ENCODE peak calls at places on chromosomes 4 and X, in seven cellular contexts. Y is T-helper 17 cell, E is GDM1, Q is NCI-H187 treated with DMSO at 0.1 percent for 48 hours, P is AG08396, V is IMR-90, G is GM12865. D is an unnamed sample.

GRCh38 chr4:77251751-77252150 is 94.7 kb downstream of the CCNG2 start:
- DNase-seq in Y (no peak), E (no peak), Q (no peak), P (no peak), V (no peak), G (no peak), D (no peak)

GRCh38 chrX:139834879-139835278 is 98.0 kb downstream of the ATP11C start:
- DNase-seq in Y (no peak), E (no peak), Q (no peak), P (no peak), V (no peak), G (no peak), D (no peak)

GRCh38 chrX:9318761-9319160 is 146.1 kb upstream of the TBL1X start:
- DNase-seq in Y (no peak), E (no peak), Q (no peak), P (no peak), V (no peak), G (no peak), D (no peak)

GRCh38 chr4:151436093-151436518 is 27.1 kb downstream of the FHIP1A start:
- DNase-seq in Y (no peak), E (no peak), Q (no peak), P (no peak), V (peak; percentile 40), G (no peak), D (no peak)

GRCh38 chr4:74886490-74886889 is 46.4 kb upstream of the PARM1 start:
- DNase-seq in Y (no peak), E (peak; percentile 27), Q (no peak), P (peak; percentile 30), V (peak; percentile 59), G (no peak), D (peak; percentile 85)

GRCh38 chrX:21490341-21490740 is 116.1 kb downstream of the CNKSR2 start:
- DNase-seq in Y (no peak), E (no peak), Q (no peak), P (no peak), V (no peak), G (no peak), D (no peak)

GRCh38 chrX:122625821-122626220 is 558.3 kb upstream of the GRIA3 start:
- DNase-seq in Y (no peak), E (no peak), Q (no peak), P (peak; percentile 10), V (peak; percentile 38), G (peak; percentile 9), D (no peak)

GRCh38 chr4:53767503-53767902 is 176.2 kb upstream of the LNX1 start:
- DNase-seq in Y (no peak), E (no peak), Q (no peak), P (no peak), V (no peak), G (no peak), D (no peak)

GRCh38 chrX:15864629-15865028 is 10.0 kb upstream of the AP1S2 start:
- DNase-seq in Y (no peak), E (no peak), Q (no peak), P (no peak), V (peak; percentile 60), G (no peak), D (no peak)

GRCh38 chrX:40277672-40278071 is 179.9 kb upstream of the BCOR start:
- DNase-seq in Y (no peak), E (no peak), Q (no peak), P (no peak), V (no peak), G (no peak), D (no peak)

GRCh38 chr4:140626982-140627381 is 58.2 kb upstream of the UCP1 start:
- DNase-seq in Y (no peak), E (no peak), Q (no peak), P (no peak), V (no peak), G (no peak), D (no peak)

GRCh38 chrX:153684447-153685178 is 3.1 kb upstream of the SLC6A8 start:
- DNase-seq in Y (no peak), E (no peak), Q (no peak), P (no peak), V (no peak), G (no peak), D (no peak)

GRCh38 chr4:24763631-24764302 is 31.6 kb upstream of the SOD3 start:
- DNase-seq in Y (no peak), E (no peak), Q (peak; percentile 31), P (peak; percentile 16), V (peak; percentile 74), G (no peak), D (no peak)

GRCh38 chr4:140005699-140006098 is 148.3 kb downstream of the MAML3 start:
- DNase-seq in Y (no peak), E (no peak), Q (peak; percentile 3), P (no peak), V (no peak), G (no peak), D (no peak)

GRCh38 chr4:25727711-25728493 is 72.3 kb downstream of the SLC34A2 start:
- DNase-seq in Y (no peak), E (no peak), Q (peak; percentile 96), P (no peak), V (no peak), G (peak; percentile 82), D (no peak)

GRCh38 chr4:125739760-125740159 is 425.0 kb downstream of the FAT4 start:
- DNase-seq in Y (no peak), E (no peak), Q (no peak), P (no peak), V (peak; percentile 38), G (no peak), D (no peak)

GRCh38 chr4:44447563-44448504 is 775 bp downstream of the KCTD8 start:
- DNase-seq in Y (no peak), E (no peak), Q (no peak), P (peak; percentile 19), V (no peak), G (peak; percentile 2), D (no peak)

GRCh38 chr4:89305712-89306437 is 1.7 kb downstream of the GPRIN3 start:
- DNase-seq in Y (no peak), E (no peak), Q (no peak), P (no peak), V (no peak), G (no peak), D (no peak)

GRCh38 chr4:175306436-175306835 is 388.3 kb downstream of the ADAM29 start:
- DNase-seq in Y (no peak), E (no peak), Q (no peak), P (no peak), V (no peak), G (no peak), D (no peak)

GRCh38 chr4:44146516-44146915 is 302.1 kb downstream of the KCTD8 start:
- DNase-seq in Y (no peak), E (no peak), Q (no peak), P (no peak), V (no peak), G (no peak), D (no peak)

GRCh38 chrX:152639426-152639825 is 1.7 kb downstream of the GABRQ start:
- DNase-seq in Y (no peak), E (no peak), Q (no peak), P (no peak), V (no peak), G (no peak), D (no peak)

GRCh38 chrX:40300286-40300890 is 202.6 kb upstream of the BCOR start:
- DNase-seq in Y (no peak), E (no peak), Q (no peak), P (no peak), V (no peak), G (peak; percentile 85), D (no peak)

GRCh38 chrX:12956704-12957541 is 18.0 kb upstream of the TMSB4X start:
- DNase-seq in Y (peak; percentile 23), E (peak; percentile 89), Q (no peak), P (peak; percentile 10), V (peak; percentile 63), G (peak; percentile 92), D (peak; percentile 64)

GRCh38 chr4:16437836-16438235 is 211.6 kb upstream of the TAPT1 start:
- DNase-seq in Y (no peak), E (no peak), Q (no peak), P (no peak), V (peak; percentile 48), G (no peak), D (no peak)